ENCODE peak calls at places on chromosomes 12 and 14, in seven cellular contexts. M is adrenal gland, Z is transverse colon, B is HepG2, I is HCT116, J is stomach, U is A549. S is an unnamed sample. For H3K4me1, the result is how much of the 10 kb centered on the place peaks cover.

GRCh38 chr12:12214635-12215131 is 52.2 kb downstream of the LRP6 start:
- DNase-seq in M (no peak), Z (no peak), B (peak), I (no peak), J (no peak), U (no peak), S (no peak)

GRCh38 chr14:49692191-49692757 is 646 bp upstream of the KLHDC1 start:
- DNase-seq in M (no peak), Z (no peak), B (no peak), I (no peak), J (no peak), U (no peak), S (no peak)

GRCh38 chr12:42958271-42958674 is 368.7 kb upstream of the PRICKLE1 start:
- DNase-seq in M (no peak), Z (no peak), B (no peak), I (no peak), J (no peak), U (no peak), S (no peak)

GRCh38 chr14:63855272-63855671 is 2.5 kb downstream of the SYNE2 start:
- DNase-seq in M (no peak), Z (no peak), B (no peak), I (no peak), J (no peak), U (no peak), S (no peak)

GRCh38 chr12:102540856-102541385 is 60.6 kb upstream of the IGF1 start:
- DNase-seq in M (no peak), Z (no peak), B (no peak), I (no peak), J (no peak), U (no peak), S (no peak)

GRCh38 chr12:97182719-97183118 is 275.7 kb downstream of the NEDD1 start:
- DNase-seq in M (no peak), Z (no peak), B (no peak), I (no peak), J (no peak), U (no peak), S (no peak)

GRCh38 chr12:55929306-55929791 is 1.6 kb upstream of the DGKA start:
- DNase-seq in M (no peak), Z (peak), B (no peak), I (no peak), J (peak), U (no peak), S (peak)

GRCh38 chr12:46653311-46653710 is 172.5 kb downstream of the SLC38A4 start:
- DNase-seq in M (no peak), Z (no peak), B (no peak), I (no peak), J (no peak), U (no peak), S (no peak)

GRCh38 chr12:125125271-125125670 is 60.0 kb downstream of the AACS start:
- DNase-seq in M (no peak), Z (peak), B (no peak), I (no peak), J (peak), U (no peak), S (no peak)

GRCh38 chr12:95608252-95609033 is 57.2 kb upstream of the USP44 start:
- DNase-seq in M (no peak), Z (no peak), B (peak), I (no peak), J (peak), U (peak), S (no peak)

GRCh38 chr12:93018610-93019009 is 89.5 kb upstream of the EEA1 start:
- DNase-seq in M (no peak), Z (peak), B (no peak), I (no peak), J (no peak), U (no peak), S (no peak)

GRCh38 chr12:52364901-52365489 is 2.3 kb downstream of the KRT85 start:
- DNase-seq in M (no peak), Z (no peak), B (no peak), I (no peak), J (no peak), U (no peak), S (no peak)

GRCh38 chr14:55532645-55533309 is 47.2 kb upstream of the KTN1 start:
- DNase-seq in M (no peak), Z (no peak), B (no peak), I (no peak), J (no peak), U (no peak), S (no peak)

GRCh38 chr12:52260351-52261210 is 13.9 kb upstream of the KRT86 start:
- DNase-seq in M (no peak), Z (no peak), B (no peak), I (no peak), J (no peak), U (no peak), S (no peak)

GRCh38 chr14:63901434-63902085 is 48.8 kb downstream of the SYNE2 start:
- DNase-seq in M (no peak), Z (no peak), B (no peak), I (no peak), J (no peak), U (no peak), S (no peak)

GRCh38 chr14:58395815-58396626 is at the start of gene TOMM20L:
- DNase-seq in M (peak), Z (peak), B (peak), I (peak), J (peak), U (peak), S (peak)
- TF ChIP-seq POLR2A in M (peak), Z (peak), B (peak), I (no peak), J (no peak), U (peak), S (no peak)

GRCh38 chr14:73457050-73457934 is 1.1 kb downstream of the NUMB start:
- DNase-seq in M (peak), Z (no peak), B (no peak), I (no peak), J (peak), U (no peak), S (peak)
- H3K4me1 ChIP-seq in M (under half), Z (under half), B (half or more), I (under half), J (half or more), U (half or more), S (under half)

DNA sequence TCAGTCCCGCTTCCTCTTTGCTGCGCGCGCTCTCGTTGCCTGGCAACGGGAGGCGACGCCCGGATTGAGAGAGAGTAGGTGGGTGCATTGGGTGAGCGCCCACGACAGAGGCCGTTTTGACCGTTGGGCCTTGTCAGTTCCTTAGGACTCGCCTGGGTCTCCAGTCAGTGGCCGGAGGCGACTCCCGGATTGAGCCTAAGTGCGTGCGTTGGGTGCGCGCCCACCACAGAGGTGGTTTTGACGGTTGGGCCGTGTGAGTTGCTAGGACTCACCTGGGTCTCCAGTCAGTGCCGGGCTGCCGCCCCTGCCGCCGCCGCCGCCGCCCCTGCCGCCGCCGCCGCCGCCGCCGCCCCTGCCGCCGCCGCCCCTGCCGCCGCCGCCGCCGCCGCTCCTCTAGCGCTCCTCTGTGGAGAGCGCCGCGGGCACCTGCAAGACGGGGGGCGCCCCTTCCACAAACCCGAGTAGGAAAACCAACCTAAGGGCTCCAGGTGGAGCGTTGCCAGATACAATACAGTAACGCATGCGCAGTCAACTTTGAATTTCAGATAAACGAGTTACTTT is 37.2 kb downstream of the APOBEC1 start:
- DNase-seq in M (no peak), Z (no peak), B (no peak), I (no peak), J (no peak), U (no peak), S (no peak)
- TF ChIP-seq CTCF in M (no peak), Z (no peak), B (no peak), I (no peak), J (no peak), U (no peak), S (no peak)

GRCh38 chr12:65632131-65632855 is 192.0 kb upstream of the HMGA2 start:
- DNase-seq in M (no peak), Z (no peak), B (no peak), I (no peak), J (no peak), U (no peak), S (no peak)
- TF ChIP-seq POLR2A in M (no peak), Z (no peak), B (no peak), I (no peak), J (no peak), U (no peak), S (no peak)

DNA sequence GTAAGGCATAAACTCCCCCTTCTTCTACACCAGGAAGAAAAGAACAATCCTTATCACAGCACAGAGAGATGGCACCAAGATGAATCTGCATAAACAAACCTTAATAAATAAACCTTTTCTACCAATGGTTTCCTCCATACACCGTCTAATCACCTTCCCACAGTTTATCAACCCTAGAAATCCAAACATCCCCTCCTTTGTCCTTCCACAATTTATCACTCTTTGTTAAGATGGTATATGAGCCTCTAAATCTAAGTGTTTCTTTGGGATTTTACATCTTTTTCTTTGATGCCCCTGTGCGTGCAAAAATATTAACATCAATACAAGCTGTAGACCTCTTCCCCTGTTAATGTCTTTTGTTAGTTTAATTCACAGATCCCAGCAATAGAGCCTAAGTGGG is 12.5 kb downstream of the DICER1 start:
- DNase-seq in M (no peak), Z (no peak), B (no peak), I (no peak), J (no peak), U (no peak), S (no peak)
- H3K4me1 ChIP-seq in M (under half), Z (under half), B (under half), I (under half), J (half or more), U (under half), S (under half)

GRCh38 chr12:105469701-105470100 is 139.2 kb downstream of the C12orf75 start:
- DNase-seq in M (no peak), Z (no peak), B (no peak), I (no peak), J (no peak), U (no peak), S (no peak)

GRCh38 chr12:105469182-105469581 is 138.7 kb downstream of the C12orf75 start:
- DNase-seq in M (no peak), Z (no peak), B (no peak), I (no peak), J (no peak), U (no peak), S (no peak)

GRCh38 chr12:105467710-105468366 is 137.3 kb downstream of the C12orf75 start:
- DNase-seq in M (no peak), Z (no peak), B (no peak), I (no peak), J (no peak), U (no peak), S (no peak)

GRCh38 chr12:105466901-105467598 is 136.6 kb downstream of the C12orf75 start:
- DNase-seq in M (no peak), Z (no peak), B (no peak), I (no peak), J (no peak), U (no peak), S (no peak)

GRCh38 chr12:105468464-105468863 is 138.0 kb downstream of the C12orf75 start:
- DNase-seq in M (no peak), Z (no peak), B (no peak), I (no peak), J (no peak), U (no peak), S (no peak)
- TF ChIP-seq CTCF in M (no peak), Z (no peak), B (no peak), I (no peak), J (no peak), U (no peak), S (no peak)

DNA sequence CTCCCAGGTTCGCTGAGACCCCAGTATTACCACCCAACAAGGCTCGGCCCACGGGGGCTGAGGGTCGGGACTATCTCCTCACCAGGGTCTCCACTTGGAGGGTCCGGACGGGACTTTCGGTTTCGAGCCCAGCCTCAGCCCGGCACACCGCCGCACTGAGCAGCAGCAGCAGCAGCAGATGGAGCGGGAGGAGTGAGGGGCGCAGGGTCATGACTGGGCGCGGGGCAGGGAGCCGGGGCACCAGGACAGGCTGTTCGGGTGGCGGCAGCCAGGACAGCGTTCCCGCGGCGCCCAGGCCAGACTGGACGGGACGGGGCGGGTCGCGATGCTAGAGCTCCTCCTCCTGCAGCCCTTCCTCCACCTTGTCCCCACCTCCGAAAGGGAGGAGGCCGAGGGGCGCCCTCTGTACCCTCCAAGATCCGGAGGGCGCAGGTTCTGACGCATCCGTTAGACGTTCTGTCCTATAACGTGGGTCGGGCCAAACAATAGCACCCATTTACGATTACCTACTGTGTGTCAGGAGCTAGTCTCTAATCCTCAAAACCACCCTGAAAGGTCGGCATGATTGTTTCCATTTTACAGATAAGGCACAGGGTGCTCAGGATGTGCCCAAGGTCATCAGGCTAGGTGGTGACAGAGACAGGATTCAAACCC is at the start of gene FKBP11:
- DNase-seq in M (peak), Z (peak), B (no peak), I (no peak), J (peak), U (peak), S (peak)
- TF ChIP-seq POLR2A in M (no peak), Z (peak), B (no peak), I (no peak), J (no peak), U (peak), S (peak)

S was measured in Peyer's patch.